ENCODE peak calls at places on chromosomes 1 and 21, in eight cellular contexts. E, D, X, R, N, T, M and A are unnamed samples.
A peak's percentile ranks its signal among the peaks of the same experiment; 100 is the strongest.

GRCh38 chr1:78176448-78176847 is 130.7 kb downstream of the GIPC2 start:
- DNase-seq in E (no peak), D (no peak), X (no peak), R (no peak), N (no peak), T (no peak), M (no peak), A (no peak)

GRCh38 chr1:187471555-187471954 is 642.8 kb downstream of the PLA2G4A start:
- DNase-seq in E (no peak), D (no peak), X (no peak), R (no peak), N (no peak), T (no peak), M (no peak), A (no peak)

GRCh38 chr1:180507826-180508724 is 5.7 kb upstream of the ACBD6 start:
- DNase-seq in E (no peak), D (no peak), X (no peak), R (no peak), N (no peak), T (peak; percentile 94), M (no peak), A (peak; percentile 73)

GRCh38 chr1:28811766-28812668 is at the start of gene OPRD1:
- DNase-seq in E (peak; percentile 61), D (no peak), X (peak; percentile 12), R (no peak), N (no peak), T (no peak), M (peak; percentile 21), A (no peak)

GRCh38 chr21:45236481-45236880 is 51.2 kb downstream of the POFUT2 start:
- DNase-seq in E (no peak), D (no peak), X (no peak), R (no peak), N (no peak), T (no peak), M (no peak), A (no peak)

GRCh38 chr21:43942201-43942600 is 69.9 kb upstream of the TRAPPC10 start:
- DNase-seq in E (no peak), D (no peak), X (no peak), R (no peak), N (no peak), T (no peak), M (no peak), A (no peak)

GRCh38 chr1:3012511-3013291 is 8.6 kb upstream of the ACTRT2 start:
- DNase-seq in E (peak; percentile 80), D (peak; percentile 57), X (peak; percentile 73), R (peak; percentile 63), N (peak; percentile 79), T (no peak), M (peak; percentile 24), A (peak; percentile 90)

GRCh38 chr21:38567577-38568360 is 69.5 kb upstream of the ERG start:
- DNase-seq in E (peak; percentile 29), D (no peak), X (no peak), R (no peak), N (no peak), T (no peak), M (no peak), A (no peak)

GRCh38 chr21:38472709-38473108 is 25.6 kb downstream of the ERG start:
- DNase-seq in E (peak; percentile 19), D (no peak), X (no peak), R (peak; percentile 82), N (no peak), T (no peak), M (no peak), A (peak; percentile 86)

GRCh38 chr1:218813247-218813646 is 360.4 kb upstream of the LYPLAL1 start:
- DNase-seq in E (no peak), D (no peak), X (no peak), R (no peak), N (no peak), T (no peak), M (no peak), A (no peak)

GRCh38 chr1:98001764-98002163 is 80.9 kb upstream of the DPYD start:
- DNase-seq in E (no peak), D (no peak), X (no peak), R (no peak), N (no peak), T (no peak), M (no peak), A (no peak)

GRCh38 chr1:10827377-10828333 is 31.2 kb upstream of the CASZ1 start:
- DNase-seq in E (no peak), D (no peak), X (no peak), R (no peak), N (no peak), T (no peak), M (no peak), A (no peak)

GRCh38 chr1:5329068-5329739 is 663.0 kb downstream of the NPHP4 start:
- DNase-seq in E (no peak), D (no peak), X (no peak), R (no peak), N (no peak), T (no peak), M (no peak), A (no peak)

GRCh38 chr1:228021526-228022030 is 14.8 kb downstream of the WNT3A start:
- DNase-seq in E (no peak), D (no peak), X (no peak), R (peak; percentile 68), N (peak; percentile 63), T (no peak), M (no peak), A (peak; percentile 31)

GRCh38 chr1:185821612-185822385 is 87.6 kb downstream of the HMCN1 start:
- DNase-seq in E (no peak), D (no peak), X (no peak), R (no peak), N (no peak), T (no peak), M (no peak), A (no peak)

GRCh38 chr1:205365945-205366463 is 9.3 kb upstream of the KLHDC8A start:
- DNase-seq in E (no peak), D (no peak), X (no peak), R (no peak), N (no peak), T (no peak), M (no peak), A (no peak)

GRCh38 chr1:183450086-183450485 is 22.2 kb upstream of the SMG7 start:
- DNase-seq in E (no peak), D (no peak), X (no peak), R (no peak), N (no peak), T (no peak), M (no peak), A (no peak)

GRCh38 chr1:204623894-204624361 is 61.6 kb downstream of the LRRN2 start:
- DNase-seq in E (peak; percentile 38), D (no peak), X (no peak), R (no peak), N (no peak), T (no peak), M (no peak), A (no peak)

GRCh38 chr1:16173447-16174260 is 17.8 kb upstream of the EPHA2 start:
- DNase-seq in E (no peak), D (no peak), X (no peak), R (no peak), N (peak; percentile 84), T (peak; percentile 60), M (no peak), A (peak; percentile 92)

GRCh38 chr1:26677306-26678115 is 18.3 kb upstream of the ARID1A start:
- DNase-seq in E (peak; percentile 24), D (peak; percentile 23), X (peak; percentile 61), R (peak; percentile 88), N (peak; percentile 93), T (peak; percentile 88), M (no peak), A (peak; percentile 86)

GRCh38 chr1:15885701-15886612 is 38.5 kb downstream of the SPEN start:
- DNase-seq in E (peak; percentile 86), D (peak; percentile 17), X (peak; percentile 55), R (peak; percentile 98), N (peak; percentile 98), T (peak; percentile 97), M (peak; percentile 70), A (peak; percentile 99)

GRCh38 chr1:206541236-206541833 is 34.0 kb downstream of the RASSF5 start:
- DNase-seq in E (no peak), D (no peak), X (no peak), R (no peak), N (no peak), T (no peak), M (no peak), A (no peak)

GRCh38 chr1:40662864-40663263 is 2.6 kb downstream of the RIMS3 start:
- DNase-seq in E (no peak), D (no peak), X (peak; percentile 43), R (no peak), N (no peak), T (no peak), M (no peak), A (no peak)